ENCODE peak calls at places on chromosomes 4 and X, in seven cellular contexts. One of them, this sample, is unnamed. For H3K9me2, the result is how much of the 10 kb centered on the place peaks cover.

GRCh38 chrX:118545510-118545909 is 49.9 kb downstream of the DOCK11 start:
- DNase-seq in PC-9: no peak
- DNase-seq in OCI-LY7: no peak
- DNase-seq in PC-3: no peak
- DNase-seq in Karpas-422: no peak
- DNase-seq in SK-N-SH: no peak
- DNase-seq in GM23338: no peak
- DNase-seq in this sample: peak

GRCh38 chr4:8723222-8723980 is 130.8 kb downstream of the CPZ start:
- DNase-seq in PC-9: no peak
- DNase-seq in OCI-LY7: no peak
- DNase-seq in PC-3: no peak
- DNase-seq in Karpas-422: no peak
- DNase-seq in SK-N-SH: no peak
- DNase-seq in GM23338: no peak
- DNase-seq in this sample: no peak

GRCh38 chr4:96993528-96993927 is 1149.7 kb downstream of the STPG2 start:
- DNase-seq in PC-9: no peak
- DNase-seq in OCI-LY7: no peak
- DNase-seq in PC-3: no peak
- DNase-seq in Karpas-422: no peak
- DNase-seq in SK-N-SH: no peak
- DNase-seq in GM23338: peak
- DNase-seq in this sample: no peak

GRCh38 chr4:184120549-184121127 is 97.0 kb downstream of the ENPP6 start:
- DNase-seq in PC-9: no peak
- DNase-seq in OCI-LY7: no peak
- DNase-seq in PC-3: no peak
- DNase-seq in Karpas-422: no peak
- DNase-seq in SK-N-SH: no peak
- DNase-seq in GM23338: no peak
- DNase-seq in this sample: no peak

GRCh38 chrX:46648660-46649059 is 75.1 kb downstream of the CHST7 start:
- DNase-seq in PC-9: no peak
- DNase-seq in OCI-LY7: no peak
- DNase-seq in PC-3: no peak
- DNase-seq in Karpas-422: no peak
- DNase-seq in SK-N-SH: no peak
- DNase-seq in GM23338: peak
- DNase-seq in this sample: no peak

GRCh38 chr4:26061248-26061986 is 147.4 kb downstream of the SMIM20 start:
- DNase-seq in PC-9: peak
- DNase-seq in OCI-LY7: peak
- DNase-seq in PC-3: peak
- DNase-seq in Karpas-422: peak
- DNase-seq in SK-N-SH: peak
- DNase-seq in GM23338: peak
- DNase-seq in this sample: peak

GRCh38 chrX:105462191-105462590 is 241.7 kb upstream of the TEX13A start:
- DNase-seq in PC-9: no peak
- DNase-seq in OCI-LY7: no peak
- DNase-seq in PC-3: no peak
- DNase-seq in Karpas-422: no peak
- DNase-seq in SK-N-SH: no peak
- DNase-seq in GM23338: no peak
- DNase-seq in this sample: no peak

GRCh38 chrX:47168495-47169073 is 23.6 kb downstream of the RBM10 start:
- DNase-seq in PC-9: no peak
- DNase-seq in OCI-LY7: no peak
- DNase-seq in PC-3: no peak
- DNase-seq in Karpas-422: no peak
- DNase-seq in SK-N-SH: no peak
- DNase-seq in GM23338: no peak
- DNase-seq in this sample: no peak

GRCh38 chrX:17703201-17703600 is 34.1 kb upstream of the SCML1 start:
- DNase-seq in PC-9: no peak
- DNase-seq in OCI-LY7: no peak
- DNase-seq in PC-3: peak
- DNase-seq in Karpas-422: no peak
- DNase-seq in SK-N-SH: no peak
- DNase-seq in GM23338: no peak
- DNase-seq in this sample: no peak

GRCh38 chr4:138232364-138232763 is 9.8 kb downstream of the SLC7A11 start:
- DNase-seq in PC-9: no peak
- DNase-seq in OCI-LY7: no peak
- DNase-seq in PC-3: no peak
- DNase-seq in Karpas-422: no peak
- DNase-seq in SK-N-SH: no peak
- DNase-seq in GM23338: no peak
- DNase-seq in this sample: no peak

GRCh38 chrX:46979340-46979739 is 67.1 kb downstream of the JADE3 start:
- DNase-seq in PC-9: no peak
- DNase-seq in OCI-LY7: no peak
- DNase-seq in PC-3: peak
- DNase-seq in Karpas-422: no peak
- DNase-seq in SK-N-SH: no peak
- DNase-seq in GM23338: no peak
- DNase-seq in this sample: peak

GRCh38 chrX:65609237-65609636 is 58.2 kb upstream of the MSN start:
- DNase-seq in PC-9: no peak
- DNase-seq in OCI-LY7: no peak
- DNase-seq in PC-3: no peak
- DNase-seq in Karpas-422: no peak
- DNase-seq in SK-N-SH: no peak
- DNase-seq in GM23338: no peak
- DNase-seq in this sample: no peak

GRCh38 chrX:109187473-109188168 is 294.3 kb downstream of the GUCY2F start:
- DNase-seq in PC-9: no peak
- DNase-seq in OCI-LY7: no peak
- DNase-seq in PC-3: no peak
- DNase-seq in Karpas-422: no peak
- DNase-seq in SK-N-SH: no peak
- DNase-seq in GM23338: no peak
- DNase-seq in this sample: no peak

GRCh38 chr4:184932343-184932742 is 85.9 kb upstream of the HELT start:
- DNase-seq in PC-9: no peak
- DNase-seq in OCI-LY7: no peak
- DNase-seq in PC-3: no peak
- DNase-seq in Karpas-422: no peak
- DNase-seq in SK-N-SH: peak
- DNase-seq in GM23338: no peak
- DNase-seq in this sample: no peak

GRCh38 chr4:151784676-151785075 is 23.9 kb upstream of the GATB start:
- DNase-seq in PC-9: no peak
- DNase-seq in OCI-LY7: no peak
- DNase-seq in PC-3: no peak
- DNase-seq in Karpas-422: no peak
- DNase-seq in SK-N-SH: no peak
- DNase-seq in GM23338: no peak
- DNase-seq in this sample: no peak

GRCh38 chrX:18895157-18895952 is 88.6 kb downstream of the PHKA2 start:
- DNase-seq in PC-9: no peak
- DNase-seq in OCI-LY7: no peak
- DNase-seq in PC-3: no peak
- DNase-seq in Karpas-422: no peak
- DNase-seq in SK-N-SH: peak
- DNase-seq in GM23338: no peak
- DNase-seq in this sample: peak

GRCh38 chr4:144699565-144699964 is 53.6 kb downstream of the HHIP start:
- DNase-seq in PC-9: no peak
- DNase-seq in OCI-LY7: no peak
- DNase-seq in PC-3: peak
- DNase-seq in Karpas-422: no peak
- DNase-seq in SK-N-SH: no peak
- DNase-seq in GM23338: no peak
- DNase-seq in this sample: peak

GRCh38 chr4:163542275-163542674 is 47.8 kb downstream of the TMA16 start:
- DNase-seq in PC-9: peak
- DNase-seq in OCI-LY7: no peak
- DNase-seq in PC-3: peak
- DNase-seq in Karpas-422: no peak
- DNase-seq in SK-N-SH: no peak
- DNase-seq in GM23338: no peak
- DNase-seq in this sample: peak

GRCh38 chr4:33160126-33160525 is 2440.0 kb downstream of the PCDH7 start:
- DNase-seq in PC-9: no peak
- DNase-seq in OCI-LY7: peak
- DNase-seq in PC-3: peak
- DNase-seq in Karpas-422: peak
- DNase-seq in SK-N-SH: no peak
- DNase-seq in GM23338: peak
- DNase-seq in this sample: peak

GRCh38 chrX:19554786-19555185 is 39.5 kb upstream of the MAP3K15 start:
- DNase-seq in PC-9: no peak
- DNase-seq in OCI-LY7: no peak
- DNase-seq in PC-3: peak
- DNase-seq in Karpas-422: no peak
- DNase-seq in SK-N-SH: no peak
- DNase-seq in GM23338: no peak
- DNase-seq in this sample: peak

GRCh38 chr4:41268024-41268423 is 11.3 kb downstream of the UCHL1 start:
- DNase-seq in PC-9: no peak
- DNase-seq in OCI-LY7: no peak
- DNase-seq in PC-3: no peak
- DNase-seq in Karpas-422: no peak
- DNase-seq in SK-N-SH: no peak
- DNase-seq in GM23338: no peak
- DNase-seq in this sample: no peak

GRCh38 chr4:68375667-68376559 is 26.0 kb upstream of the YTHDC1 start:
- DNase-seq in PC-9: peak
- DNase-seq in OCI-LY7: peak
- DNase-seq in PC-3: peak
- DNase-seq in Karpas-422: peak
- DNase-seq in SK-N-SH: peak
- DNase-seq in GM23338: peak
- DNase-seq in this sample: peak

GRCh38 chr4:145679991-145680455 is at the start of gene C4orf51:
- DNase-seq in PC-9: peak
- DNase-seq in OCI-LY7: no peak
- DNase-seq in PC-3: peak
- DNase-seq in Karpas-422: no peak
- DNase-seq in SK-N-SH: no peak
- DNase-seq in GM23338: no peak
- DNase-seq in this sample: peak

GRCh38 chr4:56681158-56681848 is at the start of gene HOPX:
- DNase-seq in PC-9: peak
- DNase-seq in OCI-LY7: no peak
- DNase-seq in PC-3: peak
- DNase-seq in Karpas-422: no peak
- DNase-seq in SK-N-SH: no peak
- DNase-seq in GM23338: no peak
- DNase-seq in this sample: no peak

GRCh38 chr4:158051401-158052235 is 121.2 kb downstream of the GASK1B start:
- DNase-seq in PC-9: no peak
- DNase-seq in OCI-LY7: no peak
- DNase-seq in PC-3: no peak
- DNase-seq in Karpas-422: no peak
- DNase-seq in SK-N-SH: no peak
- DNase-seq in GM23338: no peak
- DNase-seq in this sample: peak

GRCh38 chr4:178165909-178166308 is 723.7 kb upstream of the AGA start:
- DNase-seq in PC-9: peak
- DNase-seq in OCI-LY7: no peak
- DNase-seq in PC-3: peak
- DNase-seq in Karpas-422: no peak
- DNase-seq in SK-N-SH: no peak
- DNase-seq in GM23338: no peak
- DNase-seq in this sample: no peak

GRCh38 chrX:10582945-10583344 is 37.4 kb downstream of the MID1 start:
- DNase-seq in PC-9: no peak
- DNase-seq in OCI-LY7: no peak
- DNase-seq in PC-3: peak
- DNase-seq in Karpas-422: no peak
- DNase-seq in SK-N-SH: no peak
- DNase-seq in GM23338: no peak
- DNase-seq in this sample: peak

GRCh38 chrX:119759333-119759766 is 962 bp downstream of the SOWAHD start:
- DNase-seq in PC-9: no peak
- DNase-seq in OCI-LY7: no peak
- DNase-seq in PC-3: no peak
- DNase-seq in Karpas-422: no peak
- DNase-seq in SK-N-SH: peak
- DNase-seq in GM23338: peak
- DNase-seq in this sample: no peak
- H2AFZ ChIP-seq in PC-9: no peak
- H2AFZ ChIP-seq in OCI-LY7: no peak
- H2AFZ ChIP-seq in PC-3: no peak
- H2AFZ ChIP-seq in Karpas-422: no peak
- H2AFZ ChIP-seq in SK-N-SH: no peak
- H2AFZ ChIP-seq in GM23338: no peak
- H2AFZ ChIP-seq in this sample: peak

GRCh38 chr4:3205995-3206394 is 43.0 kb upstream of the MSANTD1 start:
- DNase-seq in PC-9: no peak
- DNase-seq in OCI-LY7: no peak
- DNase-seq in PC-3: no peak
- DNase-seq in Karpas-422: no peak
- DNase-seq in SK-N-SH: no peak
- DNase-seq in GM23338: no peak
- DNase-seq in this sample: no peak
- H3K9me2 ChIP-seq in PC-9: under half
- H3K9me2 ChIP-seq in OCI-LY7: under half
- H3K9me2 ChIP-seq in PC-3: under half
- H3K9me2 ChIP-seq in Karpas-422: under half
- H3K9me2 ChIP-seq in SK-N-SH: under half
- H3K9me2 ChIP-seq in GM23338: under half
- H3K9me2 ChIP-seq in this sample: under half

DNA sequence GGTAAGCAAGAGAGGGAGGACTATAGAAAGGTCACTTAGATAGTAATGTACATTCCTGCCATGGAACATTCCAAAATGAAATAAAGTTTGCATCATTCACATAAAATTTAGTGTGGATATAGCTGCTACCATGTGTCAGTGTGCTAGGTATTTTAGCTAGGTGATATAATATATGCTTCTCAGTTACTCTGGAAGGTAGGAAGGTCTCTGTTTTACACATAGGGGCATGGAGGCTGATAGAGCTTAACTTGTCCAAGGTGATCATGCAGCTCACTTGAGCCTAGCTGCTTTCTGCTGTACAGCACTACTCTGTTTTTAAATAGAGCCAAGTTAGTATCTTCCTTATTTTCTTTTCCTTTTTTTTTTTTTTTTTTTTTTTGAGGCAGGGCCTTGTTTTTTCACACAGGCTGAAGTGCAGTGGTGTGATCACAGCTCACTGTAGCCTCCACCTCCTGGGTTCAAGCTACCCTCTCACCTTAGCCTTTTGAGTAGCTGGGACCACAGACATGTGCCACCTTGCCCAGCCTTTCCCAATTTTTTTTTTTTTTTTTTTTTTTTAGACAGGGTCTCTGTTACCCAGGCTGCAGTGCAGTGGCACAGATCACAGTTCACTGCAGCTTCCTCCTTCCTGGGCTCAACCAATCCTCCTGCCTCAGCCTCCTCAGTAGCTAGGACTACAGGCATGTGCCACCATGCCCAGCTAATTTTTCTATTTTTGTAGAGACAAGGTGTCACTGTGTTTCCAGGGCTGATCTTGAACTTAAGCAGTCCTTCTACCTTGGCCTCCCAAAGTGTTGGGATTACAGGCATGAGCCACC is 10.4 kb downstream of the AFF1 start:
- DNase-seq in PC-9: no peak
- DNase-seq in OCI-LY7: no peak
- DNase-seq in PC-3: no peak
- DNase-seq in Karpas-422: no peak
- DNase-seq in SK-N-SH: no peak
- DNase-seq in GM23338: no peak
- DNase-seq in this sample: no peak
- H3K27ac ChIP-seq in PC-9: no peak
- H3K27ac ChIP-seq in OCI-LY7: no peak
- H3K27ac ChIP-seq in PC-3: no peak
- H3K27ac ChIP-seq in Karpas-422: no peak
- H3K27ac ChIP-seq in SK-N-SH: no peak
- H3K27ac ChIP-seq in GM23338: peak
- H3K27ac ChIP-seq in this sample: no peak

GRCh38 chrX:49309401-49309981 is 6.0 kb downstream of the GAGE10 start:
- DNase-seq in PC-9: no peak
- DNase-seq in OCI-LY7: no peak
- DNase-seq in PC-3: peak
- DNase-seq in Karpas-422: peak
- DNase-seq in SK-N-SH: no peak
- DNase-seq in GM23338: peak
- DNase-seq in this sample: peak
- H2AFZ ChIP-seq in PC-9: no peak
- H2AFZ ChIP-seq in OCI-LY7: peak
- H2AFZ ChIP-seq in PC-3: peak
- H2AFZ ChIP-seq in Karpas-422: peak
- H2AFZ ChIP-seq in SK-N-SH: peak
- H2AFZ ChIP-seq in GM23338: no peak
- H2AFZ ChIP-seq in this sample: peak

This sample was measured in GM23248.